ENCODE peak calls at places on chromosomes 2 and 18, in nine cellular contexts. M is activated T-cell treated with anti-CD3 and anti-CD28 coated beads for 1 hour, V is AML-193, C is NCI-H526, H is hypothalamus, A is bronchial epithelial cell, D is fibroblast of mammary gland, Q is uterus, P is NCI-H146. B is an unnamed sample.

GRCh38 chr2:236172238-236172865 is 4.2 kb upstream of the GBX2 start:
- DNase-seq in M (no peak), V (no peak), C (no peak), H (no peak), A (no peak), D (no peak), Q (no peak), P (no peak), B (peak; percentile 51)

GRCh38 chr2:98390571-98391476 is 44.6 kb downstream of the CNGA3 start:
- DNase-seq in M (no peak), V (no peak), C (peak; percentile 5), H (no peak), A (no peak), D (no peak), Q (no peak), P (no peak), B (no peak)

GRCh38 chr2:127525692-127526141 is 572 bp downstream of the IWS1 start:
- DNase-seq in M (no peak), V (peak; percentile 38), C (peak; percentile 31), H (no peak), A (peak; percentile 48), D (peak; percentile 52), Q (no peak), P (peak; percentile 56), B (peak; percentile 42)

GRCh38 chr2:121038031-121038430 is 247.0 kb downstream of the TFCP2L1 start:
- DNase-seq in M (no peak), V (no peak), C (no peak), H (no peak), A (no peak), D (no peak), Q (no peak), P (no peak), B (no peak)

GRCh38 chr2:56191617-56192016 is 7.8 kb downstream of the CCDC85A start:
- DNase-seq in M (no peak), V (no peak), C (peak; percentile 79), H (no peak), A (peak; percentile 49), D (peak; percentile 72), Q (no peak), P (peak; percentile 26), B (peak; percentile 64)

GRCh38 chr2:204152616-204153015 is 216.1 kb downstream of the ICOS start:
- DNase-seq in M (no peak), V (no peak), C (no peak), H (no peak), A (no peak), D (no peak), Q (no peak), P (no peak), B (peak; percentile 39)

GRCh38 chr2:17638181-17638743 is 97.8 kb downstream of the VSNL1 start:
- DNase-seq in M (no peak), V (no peak), C (no peak), H (no peak), A (no peak), D (no peak), Q (no peak), P (no peak), B (no peak)

GRCh38 chr18:629303-630150 is 27.9 kb upstream of the TYMS start:
- DNase-seq in M (no peak), V (no peak), C (no peak), H (no peak), A (no peak), D (no peak), Q (no peak), P (no peak), B (no peak)

GRCh38 chr2:183522441-183522840 is 398.2 kb downstream of the NUP35 start:
- DNase-seq in M (no peak), V (no peak), C (no peak), H (no peak), A (no peak), D (peak; percentile 3), Q (no peak), P (no peak), B (no peak)

GRCh38 chr2:138537170-138537915 is 35.8 kb downstream of the SPOPL start:
- DNase-seq in M (no peak), V (no peak), C (no peak), H (no peak), A (no peak), D (no peak), Q (no peak), P (no peak), B (no peak)

GRCh38 chr2:47620717-47621437 is 162.1 kb upstream of the MSH6 start:
- DNase-seq in M (no peak), V (no peak), C (no peak), H (no peak), A (no peak), D (no peak), Q (no peak), P (no peak), B (no peak)

GRCh38 chr18:36411745-36412168 is 114.2 kb downstream of the FHOD3 start:
- DNase-seq in M (no peak), V (no peak), C (peak; percentile 20), H (no peak), A (peak; percentile 47), D (peak; percentile 64), Q (no peak), P (peak; percentile 61), B (peak; percentile 66)

GRCh38 chr2:211354481-211354880 is 798.1 kb downstream of the CPS1 start:
- DNase-seq in M (no peak), V (no peak), C (no peak), H (no peak), A (peak; percentile 32), D (no peak), Q (no peak), P (no peak), B (no peak)

GRCh38 chr18:5144629-5145028 is 52.4 kb downstream of the AKAIN1 start:
- DNase-seq in M (no peak), V (no peak), C (no peak), H (no peak), A (peak; percentile 1), D (peak; percentile 5), Q (no peak), P (no peak), B (no peak)

GRCh38 chr2:160920061-160920460 is 240.2 kb upstream of the TANK start:
- DNase-seq in M (no peak), V (no peak), C (no peak), H (no peak), A (no peak), D (no peak), Q (no peak), P (no peak), B (no peak)

GRCh38 chr2:33372940-33373553 is 103.4 kb upstream of the RASGRP3 start:
- DNase-seq in M (no peak), V (peak; percentile 29), C (peak; percentile 62), H (no peak), A (peak; percentile 70), D (peak; percentile 45), Q (peak; percentile 37), P (peak; percentile 45), B (peak; percentile 47)

GRCh38 chr2:237486334-237486818 is 675 bp upstream of the MLPH start:
- DNase-seq in M (no peak), V (no peak), C (no peak), H (no peak), A (no peak), D (peak; percentile 44), Q (no peak), P (peak; percentile 26), B (peak; percentile 52)

GRCh38 chr2:200039847-200040246 is 84.5 kb downstream of the MAIP1 start:
- DNase-seq in M (no peak), V (no peak), C (peak; percentile 86), H (no peak), A (no peak), D (peak; percentile 95), Q (no peak), P (no peak), B (no peak)

GRCh38 chr2:233259745-233260144 is 8.3 kb downstream of the ATG16L1 start:
- DNase-seq in M (no peak), V (no peak), C (no peak), H (no peak), A (no peak), D (no peak), Q (no peak), P (no peak), B (no peak)

GRCh38 chr2:227818569-227819397 is 5.1 kb downstream of the CCL20 start:
- DNase-seq in M (no peak), V (peak; percentile 82), C (no peak), H (peak; percentile 12), A (no peak), D (no peak), Q (peak; percentile 18), P (no peak), B (no peak)

GRCh38 chr2:156147594-156148330 is 184.8 kb downstream of the NR4A2 start:
- DNase-seq in M (no peak), V (no peak), C (no peak), H (no peak), A (peak; percentile 91), D (no peak), Q (no peak), P (no peak), B (no peak)

GRCh38 chr2:54063967-54064535 is 51.4 kb upstream of the ACYP2 start:
- DNase-seq in M (no peak), V (no peak), C (no peak), H (no peak), A (no peak), D (no peak), Q (no peak), P (no peak), B (no peak)

GRCh38 chr2:177153805-177154204 is 58.8 kb upstream of the HNRNPA3 start:
- DNase-seq in M (no peak), V (no peak), C (no peak), H (no peak), A (no peak), D (no peak), Q (no peak), P (no peak), B (no peak)

GRCh38 chr2:45276914-45277313 is 267.7 kb upstream of the SIX2 start:
- DNase-seq in M (no peak), V (no peak), C (no peak), H (no peak), A (no peak), D (peak; percentile 33), Q (no peak), P (no peak), B (no peak)

GRCh38 chr2:189222440-189222839 is 42.9 kb upstream of the COL5A2 start:
- DNase-seq in M (no peak), V (no peak), C (no peak), H (no peak), A (peak; percentile 39), D (peak; percentile 52), Q (peak; percentile 35), P (no peak), B (no peak)

GRCh38 chr2:127560929-127561275 is 25.4 kb downstream of the MYO7B start:
- DNase-seq in M (no peak), V (no peak), C (no peak), H (no peak), A (no peak), D (peak; percentile 85), Q (no peak), P (no peak), B (no peak)

GRCh38 chr2:37768491-37768925 is 97.1 kb upstream of the CDC42EP3 start:
- DNase-seq in M (no peak), V (no peak), C (no peak), H (no peak), A (peak; percentile 55), D (peak; percentile 90), Q (peak; percentile 62), P (no peak), B (no peak)